ENCODE peak calls at places on chromosomes 6 and 20, in ten cellular contexts. A is adrenal gland, Q is IMR-90, X is ovary, P is breast epithelium, V is tibial nerve, E is Peyer's patch, U is A549, R is esophagus muscularis mucosa, T is HepG2. F is an unnamed sample. For H3K9me3, the result is how much of the 10 kb centered on the place peaks cover.

GRCh38 chr6:101398716-101399626 is 5.5 kb downstream of the GRIK2 start:
- DNase-seq in A (no peak), Q (peak), X (no peak), P (no peak), V (no peak), E (no peak), U (no peak), R (no peak), T (no peak), F (no peak)

GRCh38 chr20:31605902-31606677 is 1.0 kb downstream of the ID1 start:
- DNase-seq in A (peak), Q (no peak), X (peak), P (no peak), V (no peak), E (peak), U (no peak), R (no peak), T (peak), F (peak)

GRCh38 chr6:87829622-87830121 is 127.6 kb upstream of the AKIRIN2 start:
- DNase-seq in A (no peak), Q (no peak), X (no peak), P (no peak), V (no peak), E (no peak), U (no peak), R (no peak), T (no peak), F (no peak)

GRCh38 chr6:92550501-92550900 is 868.9 kb downstream of the EPHA7 start:
- DNase-seq in A (no peak), Q (no peak), X (no peak), P (no peak), V (no peak), E (no peak), U (no peak), R (no peak), T (no peak), F (no peak)

GRCh38 chr6:157370755-157371154 is 10.2 kb upstream of the ZDHHC14 start:
- DNase-seq in A (no peak), Q (no peak), X (no peak), P (no peak), V (no peak), E (no peak), U (no peak), R (no peak), T (no peak), F (no peak)

GRCh38 chr6:144314003-144314485 is 28.9 kb downstream of the UTRN start:
- DNase-seq in A (peak), Q (peak), X (peak), P (peak), V (peak), E (no peak), U (no peak), R (no peak), T (no peak), F (peak)

GRCh38 chr6:33620584-33621395 is at the start of gene ITPR3:
- DNase-seq in A (peak), Q (peak), X (peak), P (no peak), V (peak), E (peak), U (peak), R (no peak), T (no peak), F (peak)

GRCh38 chr6:56716229-56716628 is 73.5 kb upstream of the DST start:
- DNase-seq in A (no peak), Q (peak), X (no peak), P (no peak), V (no peak), E (no peak), U (no peak), R (no peak), T (no peak), F (no peak)

GRCh38 chr6:111997078-111997862 is 56.6 kb upstream of the CCN6 start:
- DNase-seq in A (peak), Q (peak), X (peak), P (peak), V (peak), E (peak), U (peak), R (no peak), T (peak), F (peak)
- H3K4me3 ChIP-seq in A (no peak), Q (no peak), X (no peak), P (peak), V (no peak), E (no peak), U (no peak), R (peak), T (no peak), F (no peak)

DNA sequence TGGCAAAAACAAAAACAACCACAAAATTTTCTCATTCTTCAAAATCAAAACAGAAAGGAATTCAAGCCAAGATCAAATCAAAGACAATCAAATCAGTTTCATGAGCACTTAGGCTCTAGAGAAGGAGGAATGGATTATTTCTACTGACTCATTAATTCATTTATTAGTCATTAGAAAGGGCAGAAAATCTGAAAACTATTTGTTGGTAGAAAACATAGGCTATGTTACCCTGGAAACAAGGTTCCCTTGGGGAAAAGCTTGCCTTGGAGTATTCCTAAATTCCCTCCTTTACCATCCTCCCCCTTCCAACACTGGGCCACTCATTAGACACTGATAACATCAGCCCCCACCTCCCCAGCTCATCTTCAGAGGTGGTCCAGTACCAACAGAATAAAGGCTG is 17.5 kb downstream of the KIF16B start:
- DNase-seq in A (no peak), Q (no peak), X (no peak), P (no peak), V (no peak), E (no peak), U (no peak), R (no peak), T (no peak), F (no peak)
- H3K9me3 ChIP-seq in A (under half), Q (under half), X (under half), P (under half), V (under half), E (under half), U (under half), R (under half), T (under half), F (under half)

DNA sequence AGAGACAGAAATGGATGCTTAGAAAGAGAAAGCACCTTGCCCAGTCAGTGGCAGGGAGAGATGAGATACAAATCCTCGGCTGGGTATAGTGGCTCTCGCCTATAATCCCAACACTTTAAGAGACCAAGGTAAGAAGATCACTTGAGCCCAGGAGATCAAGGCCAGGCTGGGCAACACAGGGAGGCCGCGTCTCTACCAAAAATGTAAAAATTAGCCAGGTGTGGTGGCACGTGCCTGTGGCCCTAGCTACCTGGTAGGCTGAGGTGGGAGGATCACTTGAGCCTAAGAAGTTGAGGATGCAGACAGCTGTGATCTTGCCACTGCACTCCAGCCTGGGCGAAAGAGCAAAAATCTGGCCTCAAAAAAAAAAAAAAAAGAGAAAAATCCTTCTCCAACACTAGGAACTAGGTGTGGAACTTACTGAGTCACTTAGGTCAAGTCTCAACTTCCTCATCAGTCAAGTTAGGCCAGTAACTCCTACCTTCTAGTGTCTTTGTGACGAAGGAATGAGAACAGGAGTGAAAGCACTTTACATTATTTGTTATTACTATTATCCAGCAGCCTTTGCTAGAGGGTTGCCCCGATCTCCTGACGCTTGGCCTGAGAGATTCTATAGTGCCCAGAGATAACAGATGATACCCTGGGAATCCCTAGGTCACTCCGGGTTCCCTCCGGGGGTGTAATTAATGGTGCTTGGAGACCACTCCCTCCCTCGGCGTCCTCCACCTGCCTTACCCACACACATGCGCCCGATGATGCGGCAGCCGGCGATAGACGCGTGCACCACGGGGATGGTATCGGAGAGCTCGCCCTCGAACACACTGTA is 918 bp downstream of the EIF6 start:
- DNase-seq in A (peak), Q (no peak), X (no peak), P (no peak), V (no peak), E (no peak), U (no peak), R (no peak), T (no peak), F (no peak)
- TF ChIP-seq POLR2A in A (no peak), Q (no peak), X (no peak), P (no peak), V (no peak), E (peak), U (no peak), R (no peak), T (peak), F (no peak)

GRCh38 chr6:142693446-142693845 is 251.5 kb downstream of the HIVEP2 start:
- DNase-seq in A (no peak), Q (peak), X (no peak), P (no peak), V (no peak), E (no peak), U (no peak), R (no peak), T (no peak), F (no peak)
- H3K4me3 ChIP-seq in A (no peak), Q (no peak), X (no peak), P (no peak), V (no peak), E (no peak), U (no peak), R (no peak), T (no peak), F (no peak)

GRCh38 chr6:167523426-167523825 is 198.5 kb downstream of the TTLL2 start:
- DNase-seq in A (no peak), Q (no peak), X (no peak), P (no peak), V (no peak), E (no peak), U (no peak), R (no peak), T (no peak), F (no peak)
- H3K9me3 ChIP-seq in A (under half), Q (under half), X (under half), P (under half), V (under half), E (under half), U (under half), R (under half), T (under half), F (under half)

DNA sequence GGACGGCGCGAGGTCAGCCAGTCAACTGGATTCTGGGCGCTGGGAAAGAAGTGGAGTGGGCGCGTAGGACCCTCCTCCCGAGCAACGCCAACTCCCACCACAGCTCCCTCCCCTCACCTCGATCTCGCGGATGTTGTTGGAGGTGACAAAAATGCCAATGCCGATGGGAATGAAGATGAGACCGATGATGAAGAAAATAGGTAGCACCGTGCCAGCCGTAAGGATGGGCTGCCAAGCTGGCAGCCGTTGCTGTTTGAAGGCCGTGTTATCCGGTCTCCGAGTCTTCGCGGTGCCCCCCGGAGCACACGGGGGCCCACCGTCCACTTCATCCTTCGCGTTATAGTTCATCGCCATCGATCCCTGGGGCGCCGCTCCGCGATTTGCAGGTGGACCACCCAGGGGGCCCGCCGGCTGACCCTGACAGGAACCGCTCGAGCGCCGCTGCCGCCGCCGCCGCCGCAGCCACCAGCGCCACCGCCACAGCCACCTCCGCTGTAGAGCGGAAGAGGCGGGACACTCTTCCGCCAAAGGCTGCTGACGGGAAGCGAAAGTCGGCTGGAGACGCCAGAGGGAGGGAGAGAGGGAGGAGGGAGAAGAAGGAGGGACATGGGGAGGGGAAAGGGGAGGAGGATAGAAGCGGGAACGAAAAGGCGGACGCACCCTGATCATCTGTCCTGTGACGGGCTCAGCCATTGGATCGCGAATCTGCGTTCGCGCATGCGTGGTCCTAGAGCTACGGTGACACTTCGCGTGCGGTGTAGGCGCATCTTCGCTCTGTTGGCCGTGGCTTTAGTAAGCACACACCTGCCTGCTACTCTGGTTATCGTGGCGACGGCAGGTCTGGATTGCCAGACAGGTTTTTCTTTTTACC is at the start of gene TMEM30A:
- DNase-seq in A (peak), Q (peak), X (peak), P (peak), V (peak), E (peak), U (peak), R (peak), T (peak), F (peak)
- TF ChIP-seq POLR2A in A (peak), Q (peak), X (peak), P (peak), V (peak), E (peak), U (peak), R (peak), T (peak), F (peak)

GRCh38 chr6:5315883-5316282 is 54.6 kb downstream of the FARS2 start:
- DNase-seq in A (no peak), Q (peak), X (no peak), P (no peak), V (no peak), E (no peak), U (no peak), R (no peak), T (no peak), F (no peak)
- H3K4me3 ChIP-seq in A (no peak), Q (no peak), X (no peak), P (no peak), V (no peak), E (no peak), U (no peak), R (no peak), T (no peak), F (no peak)

F was measured in uterus.